ENCODE peak calls at places on chromosomes 4 and X, in ten cellular contexts. V, Y, H, G, J, D, A, E, N and C are unnamed samples.

GRCh38 chrX:31423575-31424284 is 351.9 kb upstream of the FTHL17 start:
- DNase-seq in V (peak; percentile 5), Y (peak; percentile 32), H (peak; percentile 71), G (no peak), J (peak; percentile 15), D (no peak), A (peak; percentile 19), E (peak; percentile 7), N (peak; percentile 31), C (peak; percentile 23)

GRCh38 chrX:36957425-36958328 is 50.5 kb upstream of the FAM47C start:
- DNase-seq in V (no peak), Y (no peak), H (no peak), G (no peak), J (peak; percentile 2), D (peak; percentile 64), A (peak; percentile 17), E (no peak), N (peak; percentile 79), C (no peak)

GRCh38 chrX:1181131-1181530 is 31.3 kb downstream of the CRLF2 start:
- DNase-seq in V (no peak), Y (no peak), H (no peak), G (no peak), J (no peak), D (no peak), A (no peak), E (no peak), N (no peak), C (no peak)

GRCh38 chrX:100743009-100743615 is 11.2 kb upstream of the SYTL4 start:
- DNase-seq in V (no peak), Y (no peak), H (no peak), G (no peak), J (no peak), D (no peak), A (no peak), E (no peak), N (no peak), C (no peak)

GRCh38 chr4:152968806-152969394 is 32.8 kb downstream of the FHDC1 start:
- DNase-seq in V (no peak), Y (no peak), H (peak; percentile 50), G (no peak), J (peak; percentile 45), D (no peak), A (no peak), E (no peak), N (no peak), C (no peak)

GRCh38 chr4:181437895-181438294 is 805.3 kb upstream of the TENM3 start:
- DNase-seq in V (no peak), Y (no peak), H (no peak), G (no peak), J (no peak), D (no peak), A (no peak), E (no peak), N (no peak), C (no peak)

GRCh38 chr4:1644906-1645657 is 39.0 kb downstream of the FAM53A start:
- DNase-seq in V (no peak), Y (no peak), H (peak; percentile 40), G (no peak), J (no peak), D (no peak), A (peak; percentile 32), E (no peak), N (no peak), C (peak; percentile 28)

GRCh38 chr4:16583764-16584163 is 314.7 kb downstream of the LDB2 start:
- DNase-seq in V (no peak), Y (no peak), H (no peak), G (no peak), J (no peak), D (no peak), A (no peak), E (no peak), N (no peak), C (no peak)

GRCh38 chr4:47623916-47624554 is 139.0 kb downstream of the ATP10D start:
- DNase-seq in V (no peak), Y (no peak), H (no peak), G (no peak), J (no peak), D (no peak), A (no peak), E (no peak), N (no peak), C (no peak)

GRCh38 chrX:153388722-153389459 is 12.3 kb downstream of the PNMA6E start:
- DNase-seq in V (no peak), Y (no peak), H (no peak), G (no peak), J (no peak), D (no peak), A (no peak), E (no peak), N (peak; percentile 12), C (no peak)

GRCh38 chrX:101550825-101551767 is 749 bp downstream of the ARMCX1 start:
- DNase-seq in V (no peak), Y (no peak), H (peak; percentile 37), G (no peak), J (no peak), D (peak; percentile 40), A (no peak), E (no peak), N (peak; percentile 41), C (peak; percentile 48)

GRCh38 chrX:101191217-101191750 is 28.3 kb upstream of the DRP2 start:
- DNase-seq in V (peak; percentile 15), Y (no peak), H (no peak), G (no peak), J (no peak), D (peak; percentile 1), A (no peak), E (peak; percentile 68), N (peak; percentile 63), C (peak; percentile 23)

GRCh38 chr4:7822858-7823257 is 116.8 kb downstream of the AFAP1 start:
- DNase-seq in V (no peak), Y (no peak), H (no peak), G (no peak), J (no peak), D (no peak), A (no peak), E (no peak), N (no peak), C (no peak)

GRCh38 chrX:57267308-57267707 is 19.2 kb upstream of the FAAH2 start:
- DNase-seq in V (no peak), Y (no peak), H (no peak), G (no peak), J (no peak), D (no peak), A (no peak), E (no peak), N (no peak), C (no peak)
- H3K9me3 ChIP-seq in V (peaks cover 21% of the 10 kb centered on the region), Y (no peaks in the 10 kb centered on the region), H (no peaks in the 10 kb centered on the region), G (no peaks in the 10 kb centered on the region), J (no peaks in the 10 kb centered on the region), D (no peaks in the 10 kb centered on the region), A (no peaks in the 10 kb centered on the region), E (no peaks in the 10 kb centered on the region), N (peaks cover 33% of the 10 kb centered on the region), C (no peaks in the 10 kb centered on the region)

GRCh38 chr4:149836546-149836945 is 20.9 kb upstream of the IQCM start:
- DNase-seq in V (no peak), Y (no peak), H (peak; percentile 2), G (no peak), J (no peak), D (no peak), A (no peak), E (no peak), N (no peak), C (no peak)
- H3K4me1 ChIP-seq in V (no peaks in the 10 kb centered on the region), Y (no peaks in the 10 kb centered on the region), H (no peaks in the 10 kb centered on the region), G (no peaks in the 10 kb centered on the region), J (no peaks in the 10 kb centered on the region), D (no peaks in the 10 kb centered on the region), A (no peaks in the 10 kb centered on the region), E (no peaks in the 10 kb centered on the region), N (no peaks in the 10 kb centered on the region), C (no peaks in the 10 kb centered on the region)

GRCh38 chrX:142999209-142999720 is 26.5 kb upstream of the SPANXN4 start:
- DNase-seq in V (no peak), Y (no peak), H (no peak), G (no peak), J (no peak), D (no peak), A (no peak), E (no peak), N (no peak), C (no peak)

GRCh38 chrX:142998447-142999208 is 27.1 kb upstream of the SPANXN4 start:
- DNase-seq in V (no peak), Y (no peak), H (no peak), G (no peak), J (no peak), D (no peak), A (no peak), E (no peak), N (no peak), C (no peak)

GRCh38 chrX:142994988-142995387 is 30.7 kb upstream of the SPANXN4 start:
- DNase-seq in V (no peak), Y (no peak), H (no peak), G (no peak), J (no peak), D (no peak), A (no peak), E (no peak), N (no peak), C (no peak)
- H3K9me3 ChIP-seq in V (no peaks in the 10 kb centered on the region), Y (no peaks in the 10 kb centered on the region), H (no peaks in the 10 kb centered on the region), G (no peaks in the 10 kb centered on the region), J (no peaks in the 10 kb centered on the region), D (no peaks in the 10 kb centered on the region), A (no peaks in the 10 kb centered on the region), E (no peaks in the 10 kb centered on the region), N (no peaks in the 10 kb centered on the region), C (no peaks in the 10 kb centered on the region)

GRCh38 chrX:41389311-41389888 is 55.4 kb downstream of the DDX3X start:
- DNase-seq in V (no peak), Y (no peak), H (no peak), G (no peak), J (no peak), D (peak; percentile 2), A (peak; percentile 81), E (no peak), N (no peak), C (no peak)
- H3K4me1 ChIP-seq in V (no peaks in the 10 kb centered on the region), Y (no peaks in the 10 kb centered on the region), H (no peaks in the 10 kb centered on the region), G (no peaks in the 10 kb centered on the region), J (peaks cover 17% of the 10 kb centered on the region), D (no peaks in the 10 kb centered on the region), A (no peaks in the 10 kb centered on the region), E (peaks cover under 1% of the 10 kb centered on the region), N (peaks cover 7% of the 10 kb centered on the region), C (no peaks in the 10 kb centered on the region)

GRCh38 chr4:24551492-24552330 is 32.6 kb downstream of the DHX15 start:
- DNase-seq in V (no peak), Y (no peak), H (peak; percentile 56), G (no peak), J (no peak), D (no peak), A (no peak), E (peak; percentile 16), N (no peak), C (no peak)

GRCh38 chr4:24550773-24551172 is 33.6 kb downstream of the DHX15 start:
- DNase-seq in V (no peak), Y (no peak), H (no peak), G (no peak), J (no peak), D (no peak), A (no peak), E (no peak), N (no peak), C (no peak)

GRCh38 chr4:24544208-24544607 is 40.1 kb downstream of the DHX15 start:
- DNase-seq in V (no peak), Y (no peak), H (no peak), G (no peak), J (no peak), D (no peak), A (no peak), E (no peak), N (no peak), C (no peak)

GRCh38 chr4:24547979-24548378 is 36.4 kb downstream of the DHX15 start:
- DNase-seq in V (no peak), Y (no peak), H (no peak), G (no peak), J (no peak), D (no peak), A (no peak), E (no peak), N (no peak), C (no peak)
- H3K9me3 ChIP-seq in V (no peaks in the 10 kb centered on the region), Y (no peaks in the 10 kb centered on the region), H (no peaks in the 10 kb centered on the region), G (no peaks in the 10 kb centered on the region), J (no peaks in the 10 kb centered on the region), D (no peaks in the 10 kb centered on the region), A (no peaks in the 10 kb centered on the region), E (no peaks in the 10 kb centered on the region), N (no peaks in the 10 kb centered on the region), C (no peaks in the 10 kb centered on the region)